ENCODE peak calls at places on chromosomes 7 and 10, in five cellular contexts. One of them, this sample, is unnamed.

GRCh38 chr10:28569506-28570159 is 36.7 kb downstream of the WAC start:
- DNase-seq in lung microvascular endothelial cell: no peak
- DNase-seq in GM06990: no peak
- DNase-seq in right lobe of liver: no peak
- DNase-seq in amniotic stem cell: no peak
- DNase-seq in this sample: no peak

GRCh38 chr10:32253300-32253699 is 93.7 kb downstream of the EPC1 start:
- DNase-seq in right lobe of liver: no peak
- DNase-seq in lung microvascular endothelial cell: no peak
- DNase-seq in amniotic stem cell: no peak
- DNase-seq in GM06990: no peak
- DNase-seq in this sample: peak

GRCh38 chr7:73815436-73815835 is 15.4 kb upstream of the CLDN4 start:
- DNase-seq in lung microvascular endothelial cell: no peak
- DNase-seq in GM06990: no peak
- DNase-seq in amniotic stem cell: no peak
- DNase-seq in right lobe of liver: no peak
- DNase-seq in this sample: no peak

GRCh38 chr10:2839081-2839725 is 228.1 kb upstream of the PFKP start:
- DNase-seq in GM06990: no peak
- DNase-seq in lung microvascular endothelial cell: peak
- DNase-seq in amniotic stem cell: no peak
- DNase-seq in right lobe of liver: peak
- DNase-seq in this sample: peak

GRCh38 chr7:5435291-5436002 is 11.8 kb upstream of the TNRC18 start:
- DNase-seq in right lobe of liver: no peak
- DNase-seq in GM06990: peak
- DNase-seq in lung microvascular endothelial cell: no peak
- DNase-seq in amniotic stem cell: no peak
- DNase-seq in this sample: no peak

GRCh38 chr7:124072603-124073324 is 39.9 kb upstream of the TMEM229A start:
- DNase-seq in lung microvascular endothelial cell: peak
- DNase-seq in amniotic stem cell: peak
- DNase-seq in right lobe of liver: no peak
- DNase-seq in GM06990: no peak
- DNase-seq in this sample: no peak

GRCh38 chr7:2309889-2310331 is 4.3 kb downstream of the SNX8 start:
- DNase-seq in lung microvascular endothelial cell: peak
- DNase-seq in right lobe of liver: no peak
- DNase-seq in amniotic stem cell: peak
- DNase-seq in GM06990: no peak
- DNase-seq in this sample: no peak

GRCh38 chr7:78316110-78316509 is 517.5 kb downstream of the PHTF2 start:
- DNase-seq in amniotic stem cell: no peak
- DNase-seq in right lobe of liver: no peak
- DNase-seq in GM06990: no peak
- DNase-seq in lung microvascular endothelial cell: no peak
- DNase-seq in this sample: no peak

GRCh38 chr7:44912775-44913347 is 27.5 kb upstream of the PURB start:
- DNase-seq in GM06990: no peak
- DNase-seq in lung microvascular endothelial cell: no peak
- DNase-seq in right lobe of liver: no peak
- DNase-seq in amniotic stem cell: no peak
- DNase-seq in this sample: no peak

This sample was measured in mucosa of descending colon.